ENCODE peak calls at places on chromosomes 16 and 17, in four cellular contexts. W is ascending aorta, R is K562, T is neural progenitor cell. F is an unnamed sample.

GRCh38 chr16:28261916-28262315 is 30.4 kb upstream of the SBK1 start:
- DNase-seq in W (no peak), R (no peak), T (no peak), F (no peak)

GRCh38 chr17:28370744-28371103 is 617 bp upstream of the VTN start:
- DNase-seq in W (no peak), R (no peak), T (no peak), F (no peak)

GRCh38 chr17:73546121-73546520 is 98.1 kb downstream of the SDK2 start:
- DNase-seq in W (no peak), R (no peak), T (no peak), F (no peak)

GRCh38 chr17:41909088-41909487 is 9.7 kb downstream of the ACLY start:
- DNase-seq in W (no peak), R (no peak), T (no peak), F (no peak)

GRCh38 chr17:60769327-60769726 is 91.7 kb downstream of the BCAS3 start:
- DNase-seq in W (no peak), R (no peak), T (no peak), F (no peak)

GRCh38 chr17:55004484-55004883 is 35.9 kb downstream of the STXBP4 start:
- DNase-seq in W (no peak), R (no peak), T (no peak), F (no peak)

GRCh38 chr17:1711804-1712203 is 1.6 kb upstream of the TLCD2 start:
- DNase-seq in W (no peak), R (no peak), T (no peak), F (no peak)

GRCh38 chr17:83018658-83019193 is 60.7 kb upstream of the METRNL start:
- DNase-seq in W (peak; percentile 55), R (no peak), T (no peak), F (no peak)

GRCh38 chr17:39225974-39226683 is 384 bp upstream of the STAC2 start:
- DNase-seq in W (peak; percentile 93), R (peak; percentile 93), T (peak; percentile 98), F (peak; percentile 97)

GRCh38 chr16:87054856-87055255 is 262.3 kb downstream of the C16orf95 start:
- DNase-seq in W (no peak), R (no peak), T (no peak), F (no peak)

GRCh38 chr16:80554037-80554436 is 13.2 kb downstream of the DYNLRB2 start:
- DNase-seq in W (no peak), R (no peak), T (no peak), F (no peak)

GRCh38 chr16:27445502-27446175 is 43.7 kb downstream of the IL21R start:
- DNase-seq in W (no peak), R (no peak), T (no peak), F (no peak)

GRCh38 chr16:942436-943060 is 28.2 kb downstream of the LMF1 start:
- DNase-seq in W (no peak), R (no peak), T (no peak), F (no peak)

GRCh38 chr17:33932996-33933395 is 322.1 kb upstream of the CCL2 start:
- DNase-seq in W (no peak), R (no peak), T (no peak), F (no peak)

GRCh38 chr16:65077181-65077580 is 44.7 kb downstream of the CDH11 start:
- DNase-seq in W (no peak), R (no peak), T (no peak), F (no peak)

GRCh38 chr17:73010414-73010813 is 82.1 kb downstream of the SLC39A11 start:
- DNase-seq in W (no peak), R (no peak), T (no peak), F (no peak)

GRCh38 chr16:84091460-84091859 is 25.3 kb downstream of the MBTPS1 start:
- DNase-seq in W (no peak), R (no peak), T (no peak), F (no peak)

GRCh38 chr16:57619606-57620315 is 8.7 kb upstream of the ADGRG1 start:
- DNase-seq in W (no peak), R (no peak), T (no peak), F (no peak)

GRCh38 chr16:85891033-85891775 is 7.8 kb upstream of the IRF8 start:
- DNase-seq in W (no peak), R (no peak), T (no peak), F (no peak)

GRCh38 chr16:79082955-79083354 is 517.6 kb downstream of the MAF start:
- DNase-seq in W (no peak), R (no peak), T (no peak), F (no peak)

GRCh38 chr17:60747069-60747808 is 69.6 kb downstream of the BCAS3 start:
- DNase-seq in W (no peak), R (no peak), T (peak; percentile 65), F (no peak)

GRCh38 chr16:66786551-66786950 is 14.8 kb downstream of the TERB1 start:
- DNase-seq in W (no peak), R (no peak), T (peak; percentile 8), F (no peak)
- H3K27ac ChIP-seq in W (no peak overlapping the region), R (no peak overlapping the region), T (no peak overlapping the region), F (no peak overlapping the region)

GRCh38 chr17:31489295-31490018 is 98.0 kb downstream of the RAB11FIP4 start:
- DNase-seq in W (no peak), R (peak; percentile 79), T (peak; percentile 62), F (no peak)

GRCh38 chr17:31490019-31490383 is 98.5 kb downstream of the RAB11FIP4 start:
- DNase-seq in W (no peak), R (no peak), T (no peak), F (no peak)

GRCh38 chr17:31488264-31488981 is 96.9 kb downstream of the RAB11FIP4 start:
- DNase-seq in W (no peak), R (peak; percentile 44), T (peak; percentile 54), F (no peak)

GRCh38 chr17:31487648-31488263 is 96.3 kb downstream of the RAB11FIP4 start:
- DNase-seq in W (peak; percentile 91), R (peak; percentile 100), T (peak; percentile 98), F (peak; percentile 74)

DNA sequence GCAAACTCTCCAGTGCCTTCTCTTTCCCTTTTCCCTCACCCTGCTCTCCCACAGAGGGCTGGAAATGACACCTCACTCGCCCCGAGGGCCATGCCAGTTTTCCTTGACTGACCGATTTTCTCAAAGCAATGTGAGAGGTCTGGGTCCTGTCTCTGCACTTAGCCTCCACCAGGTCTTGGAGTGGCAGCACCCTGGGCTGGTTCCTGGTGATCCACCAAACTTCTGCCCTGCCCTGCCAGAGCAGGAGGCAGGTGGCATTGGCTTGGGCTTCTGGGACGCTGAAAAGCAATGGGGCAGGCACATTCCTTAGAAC is 97.5 kb downstream of the RAB11FIP4 start:
- DNase-seq in W (no peak), R (no peak), T (no peak), F (no peak)
- H3K4me3 ChIP-seq in W (peak overlapping the region; percentile 74), R (peak overlapping the region; percentile 64), T (peak overlapping the region; percentile 99), F (peak overlapping the region; percentile 47)

GRCh38 chr17:17952691-17953090 is 19.5 kb downstream of the TOM1L2 start:
- DNase-seq in W (no peak), R (no peak), T (no peak), F (no peak)

GRCh38 chr17:17951524-17951923 is 20.7 kb downstream of the TOM1L2 start:
- DNase-seq in W (no peak), R (no peak), T (no peak), F (no peak)

GRCh38 chr17:17950347-17950746 is 21.9 kb downstream of the TOM1L2 start:
- DNase-seq in W (no peak), R (no peak), T (no peak), F (no peak)

GRCh38 chr17:17947966-17948365 is 24.2 kb downstream of the TOM1L2 start:
- DNase-seq in W (no peak), R (no peak), T (no peak), F (no peak)

DNA sequence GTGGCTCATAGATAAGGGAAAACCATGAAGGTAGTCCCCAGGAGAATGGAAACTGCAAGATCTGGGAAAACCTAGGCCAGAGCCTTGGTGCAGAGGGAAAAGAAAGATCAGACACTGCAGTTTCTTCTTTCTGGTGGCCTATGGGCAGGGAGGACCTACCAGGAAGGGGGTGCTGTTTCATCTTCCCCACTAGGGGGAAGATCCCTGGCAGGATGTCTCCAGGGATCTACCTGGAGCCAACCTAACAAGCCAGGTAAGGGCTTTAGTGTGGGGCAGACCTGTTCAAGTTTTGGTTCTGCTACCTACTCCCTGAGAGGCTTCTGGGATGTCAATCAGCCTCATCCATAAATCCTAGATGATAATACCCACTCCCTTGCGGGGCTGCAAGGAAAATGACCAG is 21.4 kb downstream of the TOM1L2 start:
- DNase-seq in W (no peak), R (no peak), T (no peak), F (no peak)
- TF ChIP-seq CTCF in W (no peak), R (peak; percentile 18), T (peak; percentile 22), F (no peak)

DNA sequence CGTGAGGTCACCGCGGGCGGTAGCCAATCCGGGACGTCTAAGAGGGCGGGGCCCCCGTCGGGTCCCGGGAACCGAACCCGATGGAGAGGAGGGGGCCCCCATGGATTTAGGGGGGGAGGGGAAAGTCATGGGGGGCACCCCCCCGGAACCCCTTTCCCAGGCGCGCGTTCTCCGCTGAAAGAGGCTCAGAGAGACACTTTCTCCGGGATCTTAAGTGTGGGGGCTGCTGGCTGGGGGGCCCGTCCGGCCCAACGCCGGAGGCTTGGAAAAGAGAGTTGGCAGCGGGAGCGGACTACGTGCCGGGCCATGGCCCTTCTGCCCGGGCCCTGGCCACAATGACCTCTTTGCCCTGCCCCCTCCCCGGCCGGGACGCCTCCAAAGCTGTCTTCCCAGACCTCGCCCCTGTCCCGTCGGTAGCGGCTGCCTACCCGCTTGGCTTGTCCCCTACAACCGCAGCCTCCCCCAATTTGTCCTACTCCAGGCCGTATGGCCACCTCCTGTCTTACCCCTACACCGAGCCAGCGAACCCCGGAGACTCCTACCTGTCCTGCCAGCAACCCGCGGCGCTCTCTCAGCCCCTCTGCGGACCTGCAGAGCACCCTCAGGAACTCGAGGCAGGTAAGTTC is at the start of gene DLX4:
- DNase-seq in W (no peak), R (peak; percentile 65), T (peak; percentile 57), F (no peak)
- H3K27ac ChIP-seq in W (no peak within 1 kb of the TSS), R (no peak within 1 kb of the TSS), T (no peak within 1 kb of the TSS), F (no peak within 1 kb of the TSS)

DNA sequence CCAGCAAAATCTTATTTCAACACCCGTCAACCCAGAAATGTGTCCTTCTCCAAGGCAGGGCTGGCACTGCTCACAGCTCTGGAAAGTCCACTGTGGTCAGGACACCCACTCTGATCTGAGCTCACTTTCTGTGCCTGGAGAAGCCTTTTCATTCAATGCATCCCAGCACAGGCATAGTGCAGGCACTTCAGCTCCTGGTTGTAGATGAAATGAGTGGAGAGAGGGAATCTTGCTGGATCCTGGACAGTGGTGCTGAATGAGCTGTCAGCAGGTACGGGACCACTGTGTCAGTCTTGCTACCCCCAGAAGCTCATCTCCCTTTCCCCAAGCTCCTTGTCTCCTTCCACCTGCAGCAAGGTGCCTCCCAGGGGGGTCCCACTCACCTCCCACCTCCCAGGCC is 86.1 kb upstream of the SALL1 start:
- DNase-seq in W (no peak), R (no peak), T (no peak), F (no peak)
- H3K4me3 ChIP-seq in W (no peak overlapping the region), R (no peak overlapping the region), T (no peak overlapping the region), F (no peak overlapping the region)